ENCODE peak calls at places on chromosomes 12 and 14, in nine cellular contexts. O, Z, M, G, E, Q, S, C and U are unnamed samples.

GRCh38 chr12:452667-453210 is 7.0 kb upstream of the B4GALNT3 start:
- DNase-seq in Z (no peak), S (no peak), E (no peak), C (no peak), O (no peak), Q (no peak), G (peak), M (peak), U (no peak)

GRCh38 chr12:47281667-47282171 is 202.0 kb upstream of the AMIGO2 start:
- DNase-seq in G (no peak), O (peak), S (no peak), Z (no peak), E (no peak), M (no peak), C (no peak), Q (no peak), U (no peak)

GRCh38 chr14:73949752-73950734 is at the start of the genes COQ6 and FAM161B:
- DNase-seq in C (peak), E (peak), M (peak), O (peak), S (peak), Z (peak), G (peak), Q (peak), U (peak)

GRCh38 chr12:64875186-64875585 is 50.7 kb downstream of the TBC1D30 start:
- DNase-seq in C (no peak), M (no peak), E (no peak), G (no peak), Z (no peak), S (no peak), Q (no peak), O (no peak), U (no peak)

GRCh38 chr12:29428630-29429029 is 47.7 kb upstream of the ERGIC2 start:
- DNase-seq in Q (no peak), M (no peak), E (no peak), C (no peak), S (peak), O (peak), G (peak), Z (no peak), U (no peak)

GRCh38 chr12:5912011-5912410 is 33.0 kb downstream of the ANO2 start:
- DNase-seq in E (no peak), Z (peak), M (no peak), G (no peak), C (no peak), S (no peak), O (no peak), Q (peak), U (no peak)

GRCh38 chr12:38316391-38317129 is at the start of gene ALG10B:
- DNase-seq in E (peak), M (peak), O (peak), G (peak), Z (peak), C (peak), Q (peak), S (peak), U (peak)

GRCh38 chr14:80213602-80214001 is 2.3 kb upstream of the DIO2 start:
- DNase-seq in Z (no peak), Q (no peak), C (no peak), S (no peak), M (no peak), O (no peak), G (no peak), E (peak), U (no peak)

GRCh38 chr14:21723431-21724045 is 49.9 kb upstream of the OR4E1 start:
- DNase-seq in Q (no peak), Z (no peak), M (no peak), O (no peak), S (no peak), C (no peak), G (no peak), E (no peak), U (no peak)

GRCh38 chr12:14810953-14811483 is 3.0 kb downstream of the SMCO3 start:
- DNase-seq in C (no peak), E (peak), Q (no peak), O (no peak), Z (no peak), M (no peak), S (no peak), G (no peak), U (no peak)

GRCh38 chr12:63826002-63826585 is 18.4 kb upstream of the SRGAP1 start:
- DNase-seq in Q (no peak), M (no peak), Z (no peak), G (no peak), E (no peak), C (no peak), O (no peak), S (peak), U (no peak)

GRCh38 chr14:105472496-105472991 is 2.1 kb upstream of the CRIP2 start:
- DNase-seq in O (no peak), E (peak), Q (no peak), Z (no peak), C (no peak), M (no peak), G (no peak), S (no peak), U (no peak)

GRCh38 chr12:65612440-65612839 is 211.8 kb upstream of the HMGA2 start:
- DNase-seq in G (no peak), Z (no peak), E (peak), C (no peak), Q (no peak), O (no peak), M (no peak), S (no peak), U (no peak)

GRCh38 chr12:8033153-8034044 is 883 bp downstream of the FOXJ2 start:
- DNase-seq in O (no peak), G (peak), Q (no peak), C (peak), Z (peak), E (peak), S (no peak), M (no peak), U (peak)

GRCh38 chr12:49942921-49943662 is 7.4 kb upstream of the AQP2 start:
- DNase-seq in G (no peak), C (no peak), O (no peak), Q (peak), M (no peak), S (no peak), Z (no peak), E (peak), U (no peak)

GRCh38 chr14:85087201-85087600 is 442.7 kb upstream of the FLRT2 start:
- DNase-seq in O (no peak), G (no peak), S (peak), Q (no peak), M (no peak), Z (no peak), E (no peak), C (no peak), U (no peak)

GRCh38 chr12:130881046-130881445 is 9.2 kb downstream of the RAN start:
- DNase-seq in S (no peak), Z (no peak), M (no peak), E (no peak), O (no peak), C (peak), Q (no peak), G (no peak), U (no peak)

GRCh38 chr12:132438726-132439125 is 51.2 kb upstream of the FBRSL1 start:
- DNase-seq in Z (no peak), E (no peak), G (no peak), S (no peak), C (no peak), M (no peak), Q (no peak), O (no peak), U (no peak)

GRCh38 chr12:6643569-6644256 is 3.5 kb downstream of the ACRBP start:
- DNase-seq in E (no peak), G (peak), O (no peak), S (no peak), Q (no peak), Z (no peak), M (no peak), C (no peak), U (no peak)

GRCh38 chr12:51238037-51238509 is 553 bp upstream of the DAZAP2 start:
- DNase-seq in E (peak), O (no peak), G (no peak), Q (no peak), M (no peak), S (no peak), C (no peak), Z (peak), U (no peak)

GRCh38 chr12:66255737-66256136 is 46.6 kb upstream of the HELB start:
- DNase-seq in E (no peak), M (no peak), Z (no peak), Q (no peak), O (no peak), C (no peak), G (no peak), S (no peak), U (no peak)

GRCh38 chr14:24187538-24187915 is 1.1 kb downstream of the IPO4 start:
- DNase-seq in M (no peak), E (no peak), O (no peak), S (no peak), G (no peak), Z (no peak), Q (peak), C (no peak), U (no peak)